ENCODE peak calls at places on chromosome 13, in four cellular contexts. One of them, this sample, is unnamed.

GRCh38 chr13:52846567-52847321 is 1.7 kb downstream of the PCDH8 start:
- DNase-seq in breast epithelium: no peak
- DNase-seq in adrenal gland: no peak
- DNase-seq in testis: peak; percentile 83
- DNase-seq in this sample: no peak

GRCh38 chr13:74210693-74211393 is 76.6 kb upstream of the KLF12 start:
- DNase-seq in breast epithelium: no peak
- DNase-seq in adrenal gland: no peak
- DNase-seq in testis: peak; percentile 14
- DNase-seq in this sample: no peak

GRCh38 chr13:60661514-60661913 is 264.5 kb downstream of the TDRD3 start:
- DNase-seq in breast epithelium: no peak
- DNase-seq in adrenal gland: no peak
- DNase-seq in testis: no peak
- DNase-seq in this sample: no peak

GRCh38 chr13:80116107-80116506 is 224.8 kb downstream of the SPRY2 start:
- DNase-seq in breast epithelium: no peak
- DNase-seq in adrenal gland: no peak
- DNase-seq in testis: no peak
- DNase-seq in this sample: no peak

GRCh38 chr13:24986826-24987225 is 109.1 kb upstream of the PABPC3 start:
- DNase-seq in breast epithelium: no peak
- DNase-seq in adrenal gland: no peak
- DNase-seq in testis: no peak
- DNase-seq in this sample: no peak

GRCh38 chr13:48185018-48185417 is 48.0 kb upstream of the ITM2B start:
- DNase-seq in breast epithelium: no peak
- DNase-seq in adrenal gland: no peak
- DNase-seq in testis: no peak
- DNase-seq in this sample: no peak

GRCh38 chr13:95023405-95023804 is 277.8 kb downstream of the ABCC4 start:
- DNase-seq in breast epithelium: no peak
- DNase-seq in adrenal gland: no peak
- DNase-seq in testis: no peak
- DNase-seq in this sample: no peak

GRCh38 chr13:24834902-24835510 is 71.0 kb downstream of the RNF17 start:
- DNase-seq in breast epithelium: no peak
- DNase-seq in adrenal gland: no peak
- DNase-seq in testis: no peak
- DNase-seq in this sample: no peak

GRCh38 chr13:92901739-92902138 is 324.9 kb upstream of the GPC6 start:
- DNase-seq in breast epithelium: no peak
- DNase-seq in adrenal gland: no peak
- DNase-seq in testis: no peak
- DNase-seq in this sample: no peak

GRCh38 chr13:112603641-112604220 is 15.8 kb upstream of the TUBGCP3 start:
- DNase-seq in breast epithelium: no peak
- DNase-seq in adrenal gland: no peak
- DNase-seq in testis: no peak
- DNase-seq in this sample: no peak

GRCh38 chr13:69292789-69293425 is 814.7 kb upstream of the ATXN8OS start:
- DNase-seq in breast epithelium: no peak
- DNase-seq in adrenal gland: no peak
- DNase-seq in testis: no peak
- DNase-seq in this sample: no peak

GRCh38 chr13:30616927-30617314 is 799 bp upstream of the USPL1 start:
- DNase-seq in breast epithelium: peak; percentile 77
- DNase-seq in adrenal gland: peak; percentile 91
- DNase-seq in testis: peak; percentile 92
- DNase-seq in this sample: peak; percentile 92

GRCh38 chr13:38879278-38879677 is 111.4 kb downstream of the STOML3 start:
- DNase-seq in breast epithelium: no peak
- DNase-seq in adrenal gland: no peak
- DNase-seq in testis: no peak
- DNase-seq in this sample: no peak

GRCh38 chr13:98189841-98190505 is 12.9 kb upstream of the RNF113B start:
- DNase-seq in breast epithelium: no peak
- DNase-seq in adrenal gland: peak; percentile 78
- DNase-seq in testis: peak; percentile 75
- DNase-seq in this sample: no peak

GRCh38 chr13:114222461-114222968 is 12.2 kb upstream of the CDC16 start:
- DNase-seq in breast epithelium: no peak
- DNase-seq in adrenal gland: no peak
- DNase-seq in testis: peak; percentile 57
- DNase-seq in this sample: no peak
- TF ChIP-seq POLR2A in breast epithelium: no peak
- TF ChIP-seq POLR2A in adrenal gland: no peak
- TF ChIP-seq POLR2A in testis: no peak
- TF ChIP-seq POLR2A in this sample: no peak

DNA sequence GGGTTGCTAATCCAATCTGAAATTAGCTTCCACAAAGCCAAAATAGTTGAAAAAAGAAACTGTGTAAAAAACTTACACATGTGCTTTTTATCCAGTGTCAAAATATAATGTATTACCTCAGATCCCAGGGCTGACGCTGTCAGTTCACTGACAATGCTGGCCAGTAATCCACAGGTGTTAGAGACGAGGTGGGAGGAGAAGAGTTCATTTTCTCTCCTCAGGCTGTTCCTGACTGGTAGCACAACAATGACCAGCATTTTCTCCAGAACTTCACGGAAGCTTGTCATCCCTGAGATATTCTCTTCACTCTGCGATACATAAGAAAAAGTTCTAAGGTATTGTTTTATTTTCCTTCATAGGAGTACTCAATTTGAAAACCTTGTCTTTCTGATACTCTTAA is 146.9 kb downstream of the MYCBP2 start:
- DNase-seq in breast epithelium: no peak
- DNase-seq in adrenal gland: no peak
- DNase-seq in testis: no peak
- DNase-seq in this sample: no peak
- H3K4me3 ChIP-seq in breast epithelium: no peak overlapping the region
- H3K4me3 ChIP-seq in adrenal gland: no peak overlapping the region
- H3K4me3 ChIP-seq in testis: no peak overlapping the region
- H3K4me3 ChIP-seq in this sample: no peak overlapping the region

GRCh38 chr13:67366533-67366932 is 136.4 kb upstream of the PCDH9 start:
- DNase-seq in breast epithelium: no peak
- DNase-seq in adrenal gland: no peak
- DNase-seq in testis: no peak
- DNase-seq in this sample: no peak
- TF ChIP-seq CTCF in breast epithelium: no peak
- TF ChIP-seq CTCF in adrenal gland: no peak
- TF ChIP-seq CTCF in testis: no peak
- TF ChIP-seq CTCF in this sample: no peak

GRCh38 chr13:33541962-33542308 is 256.4 kb upstream of the STARD13 start:
- DNase-seq in breast epithelium: no peak
- DNase-seq in adrenal gland: no peak
- DNase-seq in testis: no peak
- DNase-seq in this sample: no peak

GRCh38 chr13:33543089-33543459 is 257.5 kb upstream of the STARD13 start:
- DNase-seq in breast epithelium: no peak
- DNase-seq in adrenal gland: no peak
- DNase-seq in testis: no peak
- DNase-seq in this sample: no peak

GRCh38 chr13:33544308-33544707 is 258.8 kb upstream of the STARD13 start:
- DNase-seq in breast epithelium: no peak
- DNase-seq in adrenal gland: no peak
- DNase-seq in testis: no peak
- DNase-seq in this sample: no peak

GRCh38 chr13:33543631-33544030 is 258.1 kb upstream of the STARD13 start:
- DNase-seq in breast epithelium: no peak
- DNase-seq in adrenal gland: no peak
- DNase-seq in testis: no peak
- DNase-seq in this sample: no peak

GRCh38 chr13:33542309-33543088 is 256.9 kb upstream of the STARD13 start:
- DNase-seq in breast epithelium: peak; percentile 97
- DNase-seq in adrenal gland: peak; percentile 99
- DNase-seq in testis: peak; percentile 97
- DNase-seq in this sample: peak; percentile 99
- TF ChIP-seq POLR2A in breast epithelium: peak; percentile 37
- TF ChIP-seq POLR2A in adrenal gland: peak; percentile 38
- TF ChIP-seq POLR2A in testis: peak; percentile 63
- TF ChIP-seq POLR2A in this sample: no peak

GRCh38 chr13:99436013-99436412 is 65.3 kb upstream of the TM9SF2 start:
- DNase-seq in breast epithelium: no peak
- DNase-seq in adrenal gland: no peak
- DNase-seq in testis: no peak
- DNase-seq in this sample: no peak

GRCh38 chr13:99439048-99439447 is 62.2 kb upstream of the TM9SF2 start:
- DNase-seq in breast epithelium: no peak
- DNase-seq in adrenal gland: no peak
- DNase-seq in testis: no peak
- DNase-seq in this sample: no peak

GRCh38 chr13:99435116-99435515 is 66.2 kb upstream of the TM9SF2 start:
- DNase-seq in breast epithelium: no peak
- DNase-seq in adrenal gland: no peak
- DNase-seq in testis: no peak
- DNase-seq in this sample: no peak

GRCh38 chr13:99434258-99434788 is 66.9 kb upstream of the TM9SF2 start:
- DNase-seq in breast epithelium: no peak
- DNase-seq in adrenal gland: peak; percentile 44
- DNase-seq in testis: no peak
- DNase-seq in this sample: no peak

DNA sequence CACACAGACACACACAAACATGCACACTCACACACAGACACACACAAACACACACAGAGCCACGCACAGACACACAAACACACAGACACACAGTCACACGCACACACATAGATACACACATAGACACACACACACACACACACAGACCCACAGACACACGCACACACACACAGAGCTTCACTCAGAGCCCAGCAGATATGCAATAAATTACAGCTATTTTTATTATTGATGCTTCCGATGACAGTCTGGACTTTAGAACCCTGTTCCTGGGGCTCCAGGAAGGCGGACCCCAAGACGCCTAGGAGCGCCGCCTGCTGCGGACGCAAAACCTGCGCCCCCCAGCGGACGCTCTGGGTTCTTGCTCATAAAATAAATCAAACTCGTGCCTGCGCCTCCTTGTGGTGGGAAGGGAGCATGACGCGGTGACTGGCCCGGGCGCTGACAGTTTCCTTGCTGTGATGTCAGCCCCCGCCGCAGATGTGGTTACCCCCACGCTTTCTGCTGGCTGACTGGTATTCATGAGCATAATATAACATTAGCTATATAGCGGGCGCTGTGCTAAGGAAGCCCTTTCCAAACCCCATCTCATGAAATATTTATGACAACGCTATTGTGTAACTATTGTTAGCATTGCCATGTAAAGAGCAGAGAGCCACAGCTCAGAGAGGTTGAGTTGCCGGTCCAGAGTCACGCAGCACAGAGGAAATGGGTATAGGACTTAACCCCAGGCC is 64.4 kb upstream of the TM9SF2 start:
- DNase-seq in breast epithelium: peak; percentile 64
- DNase-seq in adrenal gland: peak; percentile 95
- DNase-seq in testis: peak; percentile 94
- DNase-seq in this sample: peak; percentile 98
- H3K4me3 ChIP-seq in breast epithelium: peak overlapping the region; percentile 32
- H3K4me3 ChIP-seq in adrenal gland: peak overlapping the region; percentile 8
- H3K4me3 ChIP-seq in testis: no peak overlapping the region
- H3K4me3 ChIP-seq in this sample: no peak overlapping the region

GRCh38 chr13:110444226-110444653 is 117.3 kb downstream of the RAB20 start:
- DNase-seq in breast epithelium: no peak
- DNase-seq in adrenal gland: peak; percentile 65
- DNase-seq in testis: no peak
- DNase-seq in this sample: no peak
- TF ChIP-seq CTCF in breast epithelium: no peak
- TF ChIP-seq CTCF in adrenal gland: peak; percentile 39
- TF ChIP-seq CTCF in testis: no peak
- TF ChIP-seq CTCF in this sample: no peak

DNA sequence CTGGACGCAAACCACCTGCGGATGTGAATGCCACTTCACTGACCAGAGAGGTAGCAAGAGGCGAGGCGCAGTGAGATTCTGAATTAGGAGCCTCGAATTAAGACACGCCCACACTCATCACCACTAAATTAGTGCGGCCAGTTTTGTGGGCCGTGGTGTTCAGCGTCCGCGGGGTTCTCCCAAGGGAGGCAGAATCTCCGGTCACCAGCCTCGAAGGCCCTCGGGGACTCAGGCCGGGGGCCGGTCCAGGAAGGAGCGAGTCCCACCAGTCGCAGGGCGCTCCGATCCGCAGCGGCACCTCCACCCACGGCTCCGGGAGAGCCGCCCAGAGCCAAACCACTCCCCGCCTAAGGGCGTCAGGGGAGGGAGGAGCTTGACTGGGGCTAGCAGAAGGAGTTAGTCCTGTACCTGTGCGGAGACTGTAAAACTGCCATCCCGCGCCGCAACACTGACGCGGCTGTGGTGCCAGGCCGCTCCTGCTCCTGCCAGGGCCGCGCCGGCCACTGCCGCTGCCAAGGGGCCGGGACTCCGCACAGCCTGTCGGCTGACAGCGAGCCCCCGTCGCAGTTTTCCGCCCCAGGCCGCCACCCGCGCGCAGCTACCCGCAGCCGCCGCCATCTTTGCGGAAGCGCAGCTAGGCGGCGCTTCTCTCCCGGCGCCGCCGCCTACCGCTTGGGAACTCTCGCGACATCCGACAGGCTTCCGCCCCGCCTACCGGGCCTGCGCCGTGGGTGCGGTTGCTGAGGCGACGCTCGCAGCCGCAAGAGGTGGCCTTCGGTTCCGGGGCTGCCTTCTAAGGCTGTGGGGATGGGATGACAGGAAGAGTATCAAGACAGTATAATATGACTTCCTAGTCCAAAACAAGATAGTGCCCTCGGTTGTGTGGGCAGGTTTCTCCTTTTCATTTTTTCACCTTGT is at the start of gene MICU2:
- DNase-seq in breast epithelium: peak; percentile 89
- DNase-seq in adrenal gland: peak; percentile 97
- DNase-seq in testis: peak; percentile 95
- DNase-seq in this sample: peak; percentile 90
- TF ChIP-seq POLR2A in breast epithelium: peak; percentile 87
- TF ChIP-seq POLR2A in adrenal gland: peak; percentile 97
- TF ChIP-seq POLR2A in testis: peak; percentile 34
- TF ChIP-seq POLR2A in this sample: peak; percentile 73

GRCh38 chr13:44273991-44274810 is 99.4 kb upstream of the SERP2 start:
- DNase-seq in breast epithelium: no peak
- DNase-seq in adrenal gland: peak; percentile 53
- DNase-seq in testis: no peak
- DNase-seq in this sample: no peak
- H3K4me3 ChIP-seq in breast epithelium: peak overlapping the region; percentile 52
- H3K4me3 ChIP-seq in adrenal gland: peak overlapping the region; percentile 8
- H3K4me3 ChIP-seq in testis: no peak overlapping the region
- H3K4me3 ChIP-seq in this sample: no peak overlapping the region

GRCh38 chr13:84487681-84488080 is 605.4 kb upstream of the SLITRK1 start:
- DNase-seq in breast epithelium: no peak
- DNase-seq in adrenal gland: no peak
- DNase-seq in testis: no peak
- DNase-seq in this sample: no peak

GRCh38 chr13:84479656-84480055 is 597.4 kb upstream of the SLITRK1 start:
- DNase-seq in breast epithelium: no peak
- DNase-seq in adrenal gland: no peak
- DNase-seq in testis: no peak
- DNase-seq in this sample: no peak

GRCh38 chr13:84481958-84482357 is 599.7 kb upstream of the SLITRK1 start:
- DNase-seq in breast epithelium: no peak
- DNase-seq in adrenal gland: no peak
- DNase-seq in testis: no peak
- DNase-seq in this sample: no peak
- TF ChIP-seq CTCF in breast epithelium: no peak
- TF ChIP-seq CTCF in adrenal gland: no peak
- TF ChIP-seq CTCF in testis: no peak
- TF ChIP-seq CTCF in this sample: no peak

This sample was measured in lower leg skin.